ENCODE peak calls at places on chromosomes 1 and 21, in four cellular contexts. One of them, this sample, is unnamed.

GRCh38 chr1:53502641-53503432 is 43.6 kb downstream of the DMRTB1 start:
- DNase-seq in breast epithelium: no peak
- DNase-seq in GM12878: no peak
- DNase-seq in HL-60: no peak
- DNase-seq in this sample: no peak

GRCh38 chr1:50873458-50874187 is 86.4 kb downstream of the FAF1 start:
- DNase-seq in HL-60: peak; percentile 92
- DNase-seq in GM12878: peak; percentile 76
- DNase-seq in breast epithelium: no peak
- DNase-seq in this sample: no peak

GRCh38 chr1:194419721-194420120 is 1233.3 kb upstream of the B3GALT2 start:
- DNase-seq in HL-60: no peak
- DNase-seq in GM12878: no peak
- DNase-seq in breast epithelium: no peak
- DNase-seq in this sample: no peak

GRCh38 chr1:11412166-11412565 is 66.8 kb upstream of the DISP3 start:
- DNase-seq in HL-60: no peak
- DNase-seq in GM12878: no peak
- DNase-seq in breast epithelium: no peak
- DNase-seq in this sample: no peak

GRCh38 chr21:45510466-45510955 is 31.7 kb downstream of the SLC19A1 start:
- DNase-seq in GM12878: no peak
- DNase-seq in HL-60: no peak
- DNase-seq in breast epithelium: no peak
- DNase-seq in this sample: no peak

GRCh38 chr1:90201467-90202358 is 206.8 kb downstream of the ZNF326 start:
- DNase-seq in breast epithelium: no peak
- DNase-seq in HL-60: no peak
- DNase-seq in GM12878: no peak
- DNase-seq in this sample: no peak

GRCh38 chr1:197083474-197083873 is 16.4 kb upstream of the F13B start:
- DNase-seq in breast epithelium: no peak
- DNase-seq in GM12878: no peak
- DNase-seq in HL-60: no peak
- DNase-seq in this sample: no peak

GRCh38 chr1:188958461-188959115 is 1519.1 kb downstream of the BRINP3 start:
- DNase-seq in breast epithelium: no peak
- DNase-seq in GM12878: no peak
- DNase-seq in HL-60: no peak
- DNase-seq in this sample: no peak

GRCh38 chr1:87074001-87074795 is 159.8 kb downstream of the HS2ST1 start:
- DNase-seq in breast epithelium: no peak
- DNase-seq in GM12878: no peak
- DNase-seq in HL-60: no peak
- DNase-seq in this sample: no peak

GRCh38 chr1:88488277-88488676 is 195.8 kb upstream of the PKN2 start:
- DNase-seq in GM12878: no peak
- DNase-seq in breast epithelium: no peak
- DNase-seq in HL-60: no peak
- DNase-seq in this sample: no peak

GRCh38 chr1:169595764-169596711 is 9.8 kb upstream of the F5 start:
- DNase-seq in GM12878: no peak
- DNase-seq in HL-60: peak; percentile 23
- DNase-seq in breast epithelium: no peak
- DNase-seq in this sample: no peak

GRCh38 chr1:10724948-10725852 is 71.2 kb downstream of the CASZ1 start:
- DNase-seq in breast epithelium: peak; percentile 72
- DNase-seq in GM12878: no peak
- DNase-seq in HL-60: no peak
- DNase-seq in this sample: peak; percentile 86

GRCh38 chr1:1421147-1421906 is at the start of gene ANKRD65:
- DNase-seq in HL-60: no peak
- DNase-seq in breast epithelium: no peak
- DNase-seq in GM12878: no peak
- DNase-seq in this sample: peak; percentile 69

GRCh38 chr1:82464362-82464931 is 663.7 kb downstream of the ADGRL2 start:
- DNase-seq in HL-60: no peak
- DNase-seq in GM12878: no peak
- DNase-seq in breast epithelium: no peak
- DNase-seq in this sample: no peak

GRCh38 chr1:10880063-10880462 is 83.6 kb upstream of the CASZ1 start:
- DNase-seq in HL-60: no peak
- DNase-seq in breast epithelium: no peak
- DNase-seq in GM12878: no peak
- DNase-seq in this sample: no peak

GRCh38 chr1:52552236-52552504 is 722 bp downstream of the TUT4 start:
- DNase-seq in HL-60: peak; percentile 60
- DNase-seq in GM12878: no peak
- DNase-seq in breast epithelium: no peak
- DNase-seq in this sample: peak; percentile 49

GRCh38 chr21:43294194-43294902 is 125.5 kb downstream of the CRYAA start:
- DNase-seq in breast epithelium: no peak
- DNase-seq in HL-60: no peak
- DNase-seq in GM12878: no peak
- DNase-seq in this sample: no peak

GRCh38 chr1:14479865-14480264 is 118.6 kb upstream of the KAZN start:
- DNase-seq in HL-60: no peak
- DNase-seq in GM12878: no peak
- DNase-seq in breast epithelium: no peak
- DNase-seq in this sample: no peak

GRCh38 chr1:227894306-227894721 is 53.4 kb downstream of the WNT9A start:
- DNase-seq in HL-60: no peak
- DNase-seq in breast epithelium: peak; percentile 39
- DNase-seq in GM12878: no peak
- DNase-seq in this sample: peak; percentile 18

GRCh38 chr1:156623946-156624813 is 5.0 kb downstream of the HAPLN2 start:
- DNase-seq in GM12878: no peak
- DNase-seq in HL-60: peak; percentile 44
- DNase-seq in breast epithelium: peak; percentile 52
- DNase-seq in this sample: no peak

GRCh38 chr21:26756491-26757159 is 88.6 kb downstream of the ADAMTS1 start:
- DNase-seq in HL-60: no peak
- DNase-seq in GM12878: no peak
- DNase-seq in breast epithelium: no peak
- DNase-seq in this sample: no peak

GRCh38 chr1:222928212-222928611 is 113.4 kb downstream of the DISP1 start:
- DNase-seq in HL-60: no peak
- DNase-seq in GM12878: no peak
- DNase-seq in breast epithelium: no peak
- DNase-seq in this sample: no peak

GRCh38 chr1:61132176-61133047 is 50.1 kb downstream of the NFIA start:
- DNase-seq in GM12878: no peak
- DNase-seq in breast epithelium: no peak
- DNase-seq in HL-60: no peak
- DNase-seq in this sample: no peak

DNA sequence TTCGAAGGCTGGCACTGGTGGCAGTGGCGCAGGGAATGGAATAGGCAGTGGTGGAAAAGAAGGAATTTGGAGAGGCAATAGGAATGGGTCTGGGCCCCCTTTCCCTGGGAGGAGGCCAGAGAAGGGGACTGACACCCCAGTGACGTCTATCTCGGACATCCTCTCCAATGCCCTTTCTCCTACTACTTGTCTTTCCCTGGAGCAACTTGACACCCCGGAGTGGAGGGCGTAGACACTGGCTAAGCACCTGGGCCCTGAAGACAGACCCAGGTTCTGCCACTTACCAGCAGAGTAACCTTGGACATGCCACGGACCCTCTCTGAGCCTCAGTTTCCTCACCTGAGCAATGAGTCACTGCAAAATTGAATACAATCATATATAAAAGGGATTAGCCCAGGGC is 86.8 kb downstream of the CAMK2N1 start:
- DNase-seq in breast epithelium: no peak
- DNase-seq in HL-60: no peak
- DNase-seq in GM12878: no peak
- DNase-seq in this sample: no peak
- H3K27me3 ChIP-seq in breast epithelium: no peaks in the 10 kb centered on the region
- H3K27me3 ChIP-seq in HL-60: peaks cover 7% of the 10 kb centered on the region
- H3K27me3 ChIP-seq in GM12878: no peaks in the 10 kb centered on the region
- H3K27me3 ChIP-seq in this sample: no peaks in the 10 kb centered on the region

GRCh38 chr1:161037661-161038522 is 872 bp downstream of the TSTD1 start:
- DNase-seq in GM12878: no peak
- DNase-seq in HL-60: no peak
- DNase-seq in breast epithelium: peak; percentile 70
- DNase-seq in this sample: peak; percentile 36

GRCh38 chr1:161033751-161034150 is 5.0 kb downstream of the TSTD1 start:
- DNase-seq in HL-60: no peak
- DNase-seq in breast epithelium: no peak
- DNase-seq in GM12878: no peak
- DNase-seq in this sample: no peak

GRCh38 chr1:161031874-161032273 is 6.9 kb downstream of the TSTD1 start:
- DNase-seq in HL-60: no peak
- DNase-seq in breast epithelium: no peak
- DNase-seq in GM12878: no peak
- DNase-seq in this sample: no peak

GRCh38 chr1:161032409-161032808 is 6.4 kb downstream of the TSTD1 start:
- DNase-seq in breast epithelium: no peak
- DNase-seq in HL-60: no peak
- DNase-seq in GM12878: no peak
- DNase-seq in this sample: no peak
- H3K4me3 ChIP-seq in breast epithelium: no peak overlapping the region
- H3K4me3 ChIP-seq in HL-60: no peak overlapping the region
- H3K4me3 ChIP-seq in GM12878: no peak overlapping the region
- H3K4me3 ChIP-seq in this sample: no peak overlapping the region

DNA sequence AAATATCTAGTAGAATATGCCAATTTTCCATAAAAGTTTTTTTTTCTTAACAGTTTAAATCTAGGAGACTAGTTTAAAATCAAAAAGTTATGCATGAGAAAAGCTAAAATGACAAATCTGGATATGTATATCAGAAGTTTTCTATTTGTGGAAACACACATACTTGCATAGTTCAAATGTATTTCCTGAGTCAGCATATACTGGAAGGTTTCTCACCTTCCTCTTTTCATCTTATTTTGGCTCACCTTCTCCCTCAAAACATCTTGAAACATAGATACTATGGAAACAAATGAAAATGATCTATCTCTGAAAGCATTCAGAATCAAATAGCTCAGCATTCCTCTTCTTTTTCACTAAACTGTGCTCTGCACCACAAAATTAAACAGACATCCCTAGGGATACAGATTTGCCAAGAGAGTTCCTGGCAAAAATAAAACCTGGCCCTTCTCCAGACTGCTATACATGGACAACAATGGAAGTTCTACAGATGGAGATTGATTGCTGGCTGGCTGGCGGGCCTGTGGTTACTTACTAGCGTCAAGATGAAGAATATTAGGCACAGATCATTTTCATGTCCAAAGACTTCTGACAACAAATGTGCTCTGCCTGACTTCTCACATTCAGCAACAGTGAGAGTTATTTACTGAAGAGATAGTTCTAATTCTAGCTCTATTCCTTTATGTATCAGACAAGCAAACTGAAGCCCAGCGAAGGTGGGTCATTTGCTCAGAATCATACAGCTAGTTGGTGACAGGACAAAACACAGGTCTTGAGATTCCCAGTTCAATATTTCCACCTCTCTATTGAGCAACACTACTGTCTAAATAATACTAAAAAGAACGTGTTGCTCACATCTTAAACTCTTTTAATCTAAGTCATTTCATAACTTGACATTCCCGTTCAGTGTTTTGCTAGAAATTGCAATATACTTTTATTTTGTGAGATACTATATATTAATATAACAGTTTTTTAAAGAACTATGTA is 26.6 kb downstream of the DIPK1A start:
- DNase-seq in GM12878: no peak
- DNase-seq in breast epithelium: no peak
- DNase-seq in HL-60: no peak
- DNase-seq in this sample: no peak
- TF ChIP-seq POLR2AphosphoS5 in GM12878: no peak
- TF ChIP-seq POLR2AphosphoS5 in breast epithelium: no peak
- TF ChIP-seq POLR2AphosphoS5 in HL-60: no peak
- TF ChIP-seq POLR2AphosphoS5 in this sample: no peak

GRCh38 chr1:3595949-3596348 is 15.4 kb downstream of the MEGF6 start:
- DNase-seq in HL-60: no peak
- DNase-seq in breast epithelium: no peak
- DNase-seq in GM12878: no peak
- DNase-seq in this sample: peak; percentile 61

GRCh38 chr1:3593745-3594144 is 17.6 kb downstream of the MEGF6 start:
- DNase-seq in GM12878: no peak
- DNase-seq in breast epithelium: no peak
- DNase-seq in HL-60: no peak
- DNase-seq in this sample: peak; percentile 27

GRCh38 chr1:3596663-3597598 is 14.4 kb downstream of the MEGF6 start:
- DNase-seq in GM12878: no peak
- DNase-seq in HL-60: no peak
- DNase-seq in breast epithelium: no peak
- DNase-seq in this sample: peak; percentile 68

GRCh38 chr1:3593334-3593733 is 18.0 kb downstream of the MEGF6 start:
- DNase-seq in HL-60: no peak
- DNase-seq in GM12878: no peak
- DNase-seq in breast epithelium: no peak
- DNase-seq in this sample: no peak

DNA sequence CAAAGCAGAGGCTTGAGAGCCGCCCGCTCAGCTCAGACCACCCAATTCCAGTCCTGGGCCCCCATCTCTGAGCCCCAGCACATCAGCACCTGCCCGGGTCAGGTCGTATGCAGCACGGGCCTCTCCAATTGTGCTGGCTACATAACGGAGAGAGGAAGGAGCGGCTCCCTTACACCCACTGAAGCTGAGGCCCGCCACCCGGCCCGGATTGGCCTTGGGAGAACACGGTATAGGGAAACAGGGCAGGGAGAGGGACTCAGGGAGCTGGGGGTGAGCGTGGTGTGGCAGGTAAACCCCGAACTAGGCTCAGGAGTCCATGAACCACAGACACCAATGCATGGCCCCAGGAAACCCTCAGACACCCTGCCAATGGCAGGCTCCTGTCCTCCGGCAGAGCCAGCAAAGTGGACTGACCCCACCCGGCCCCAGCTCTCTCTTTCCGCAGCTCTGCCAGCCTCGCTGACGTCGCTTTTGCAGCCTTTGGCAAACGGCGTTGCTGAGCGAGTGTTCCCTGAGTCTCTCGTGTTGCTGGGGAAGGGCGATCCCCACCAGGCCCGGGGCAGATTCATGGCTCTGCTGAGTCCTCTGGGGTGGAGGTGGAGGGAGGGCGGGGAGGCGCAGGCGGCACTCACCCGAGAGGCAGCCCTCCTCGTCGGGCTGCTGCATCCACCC is 16.5 kb downstream of the MEGF6 start:
- DNase-seq in HL-60: no peak
- DNase-seq in GM12878: no peak
- DNase-seq in breast epithelium: no peak
- DNase-seq in this sample: peak; percentile 76
- H3K27me3 ChIP-seq in HL-60: no peaks in the 10 kb centered on the region
- H3K27me3 ChIP-seq in GM12878: no peaks in the 10 kb centered on the region
- H3K27me3 ChIP-seq in breast epithelium: peaks cover 4% of the 10 kb centered on the region
- H3K27me3 ChIP-seq in this sample: no peaks in the 10 kb centered on the region

This sample was measured in upper lobe of left lung.